ENCODE peak calls at places on chromosomes 12 and 14, in five cellular contexts. H is hippocampal formation, U is GM04504, R is skeletal muscle cell, O is activated T-helper 1 cell treated with Interleukin-2 at 50 U/mL for 16 hours. J is an unnamed sample.

GRCh38 chr12:104243971-104244370 is 28.4 kb downstream of the TXNRD1 start:
- DNase-seq in O (no peak), R (no peak), H (no peak), U (no peak), J (no peak)

GRCh38 chr14:95250126-95250824 is 69.4 kb downstream of the CLMN start:
- DNase-seq in O (no peak), U (no peak), R (no peak), H (no peak), J (no peak)

GRCh38 chr12:130448044-130448821 is 110.5 kb downstream of the PIWIL1 start:
- DNase-seq in U (no peak), H (no peak), O (no peak), R (no peak), J (no peak)

GRCh38 chr12:91574975-91575374 is 392.4 kb upstream of the DCN start:
- DNase-seq in O (no peak), U (no peak), R (no peak), H (no peak), J (no peak)

GRCh38 chr14:75176142-75176820 is at the start of gene TMED10:
- DNase-seq in O (peak), U (peak), R (peak), H (peak), J (peak)

GRCh38 chr12:108596854-108597558 is 878 bp downstream of the TMEM119 start:
- DNase-seq in O (no peak), R (no peak), H (no peak), U (no peak), J (no peak)

GRCh38 chr12:11785722-11786121 is 136.2 kb downstream of the ETV6 start:
- DNase-seq in H (no peak), U (peak), O (no peak), R (no peak), J (peak)

GRCh38 chr12:26077915-26078314 is 46.9 kb downstream of the BHLHE41 start:
- DNase-seq in U (no peak), O (no peak), R (no peak), H (no peak), J (no peak)

GRCh38 chr14:53947452-53948180 is 9.0 kb downstream of the BMP4 start:
- DNase-seq in H (no peak), U (no peak), R (no peak), O (no peak), J (no peak)

GRCh38 chr14:101031721-101032120 is 128.2 kb upstream of the RTL1 start:
- DNase-seq in O (no peak), U (no peak), R (no peak), H (no peak), J (peak)

GRCh38 chr12:7180685-7181084 is 8.8 kb upstream of the PEX5 start:
- DNase-seq in O (no peak), H (no peak), R (no peak), U (no peak), J (no peak)

GRCh38 chr14:90049390-90049789 is 12.4 kb upstream of the KCNK13 start:
- DNase-seq in O (no peak), R (no peak), H (no peak), U (no peak), J (no peak)